ENCODE peak calls at places on chromosomes 3 and 15, in four cellular contexts. I, C, D and T are unnamed samples.

GRCh38 chr3:177724020-177724638 is 526.8 kb upstream of the TBL1XR1 start:
- DNase-seq in C (no peak), D (no peak), I (peak; percentile 64), T (no peak)

GRCh38 chr15:74337607-74338211 is 29.7 kb downstream of the CYP11A1 start:
- DNase-seq in I (no peak), C (no peak), D (no peak), T (no peak)

GRCh38 chr15:90463381-90463780 is 66.3 kb upstream of the CRTC3 start:
- DNase-seq in C (no peak), D (no peak), I (peak; percentile 95), T (peak; percentile 84)

GRCh38 chr3:139301183-139301582 is 42.6 kb upstream of the MRPS22 start:
- DNase-seq in D (no peak), C (no peak), I (peak; percentile 40), T (peak; percentile 47)

GRCh38 chr15:63502843-63503738 is 1.3 kb upstream of the USP3 start:
- DNase-seq in D (no peak), I (peak; percentile 98), C (peak; percentile 89), T (peak; percentile 98)

GRCh38 chr15:85022860-85023403 is 41.3 kb downstream of the PDE8A start:
- DNase-seq in D (no peak), C (no peak), I (no peak), T (no peak)

GRCh38 chr3:148992027-148992634 is 791 bp downstream of the GYG1 start:
- DNase-seq in C (peak; percentile 53), D (peak; percentile 29), I (peak; percentile 35), T (peak; percentile 32)

GRCh38 chr15:66739287-66739686 is 37.3 kb downstream of the SMAD6 start:
- DNase-seq in C (no peak), D (no peak), I (no peak), T (no peak)

GRCh38 chr3:17634964-17635363 is 107.5 kb downstream of the TBC1D5 start:
- DNase-seq in C (no peak), I (no peak), D (no peak), T (no peak)

GRCh38 chr3:88189361-88189810 is 39.6 kb downstream of the C3orf38 start:
- DNase-seq in I (no peak), C (peak; percentile 9), D (no peak), T (no peak)

GRCh38 chr15:57114070-57114469 is 195.6 kb downstream of the TCF12 start:
- DNase-seq in D (no peak), I (peak; percentile 63), C (no peak), T (peak; percentile 20)

GRCh38 chr3:135975536-135975935 is 10.0 kb downstream of the PPP2R3A start:
- DNase-seq in I (no peak), C (no peak), D (no peak), T (no peak)

GRCh38 chr3:14001136-14001535 is 121.3 kb upstream of the WNT7A start:
- DNase-seq in C (no peak), I (peak; percentile 1), D (no peak), T (no peak)

GRCh38 chr3:138673641-138674040 is 65.1 kb downstream of the FAIM start:
- DNase-seq in C (no peak), D (no peak), I (peak; percentile 64), T (peak; percentile 69)

GRCh38 chr3:134445631-134446030 is 40.2 kb downstream of the ANAPC13 start:
- DNase-seq in C (no peak), D (no peak), I (peak; percentile 94), T (peak; percentile 86)

GRCh38 chr15:60392601-60392985 is 5.2 kb downstream of the ANXA2 start:
- DNase-seq in C (peak; percentile 9), I (peak; percentile 81), D (no peak), T (peak; percentile 89)

GRCh38 chr15:38886315-38887163 is 321.9 kb upstream of the RASGRP1 start:
- DNase-seq in D (no peak), C (no peak), I (peak; percentile 94), T (peak; percentile 93)

GRCh38 chr3:58052373-58053273 is 44.4 kb downstream of the FLNB start:
- DNase-seq in I (peak; percentile 95), C (no peak), D (no peak), T (peak; percentile 97)

GRCh38 chr3:71583569-71584215 is at the start of gene FOXP1:
- DNase-seq in D (peak; percentile 57), I (peak; percentile 76), C (no peak), T (peak; percentile 63)

GRCh38 chr3:57890874-57891273 is 117.3 kb upstream of the FLNB start:
- DNase-seq in I (peak; percentile 33), D (no peak), C (no peak), T (no peak)

GRCh38 chr3:78066287-78066686 is 1026.4 kb downstream of the ROBO2 start:
- DNase-seq in D (no peak), I (no peak), C (no peak), T (no peak)

GRCh38 chr3:159785276-159785675 is 203.4 kb upstream of the IL12A start:
- DNase-seq in I (peak; percentile 53), D (no peak), C (no peak), T (peak; percentile 33)

GRCh38 chr15:66698318-66698961 is 3.6 kb upstream of the SMAD6 start:
- DNase-seq in C (no peak), I (peak; percentile 82), D (no peak), T (peak; percentile 60)

GRCh38 chr3:159711560-159712333 is 276.9 kb upstream of the IL12A start:
- DNase-seq in I (peak; percentile 96), C (no peak), D (no peak), T (peak; percentile 97)

GRCh38 chr15:86082619-86083377 is 3.1 kb downstream of the AGBL1 start:
- DNase-seq in C (no peak), I (no peak), D (no peak), T (no peak)

GRCh38 chr15:74136584-74137543 is 6.5 kb downstream of the ISLR2 start:
- DNase-seq in C (no peak), D (no peak), I (peak; percentile 71), T (no peak)

GRCh38 chr15:90955911-90956310 is 1.2 kb downstream of the RCCD1 start:
- DNase-seq in C (peak; percentile 46), I (no peak), D (no peak), T (no peak)

GRCh38 chr3:95218484-95218883 is 1155.6 kb downstream of the NSUN3 start:
- DNase-seq in C (no peak), D (no peak), I (no peak), T (no peak)
- TF ChIP-seq CTCF in C (no peak), D (no peak), I (no peak), T (no peak)

GRCh38 chr15:77568014-77568959 is 64.4 kb downstream of the LINGO1 start:
- DNase-seq in I (no peak), C (no peak), D (no peak), T (no peak)
- TF ChIP-seq CTCF in I (no peak), C (no peak), D (no peak), T (no peak)

GRCh38 chr3:120357807-120358206 is 8.7 kb upstream of the LRRC58 start:
- DNase-seq in C (no peak), I (no peak), D (no peak), T (no peak)
- TF ChIP-seq CTCF in C (peak; percentile 8), I (no peak), D (no peak), T (no peak)

DNA sequence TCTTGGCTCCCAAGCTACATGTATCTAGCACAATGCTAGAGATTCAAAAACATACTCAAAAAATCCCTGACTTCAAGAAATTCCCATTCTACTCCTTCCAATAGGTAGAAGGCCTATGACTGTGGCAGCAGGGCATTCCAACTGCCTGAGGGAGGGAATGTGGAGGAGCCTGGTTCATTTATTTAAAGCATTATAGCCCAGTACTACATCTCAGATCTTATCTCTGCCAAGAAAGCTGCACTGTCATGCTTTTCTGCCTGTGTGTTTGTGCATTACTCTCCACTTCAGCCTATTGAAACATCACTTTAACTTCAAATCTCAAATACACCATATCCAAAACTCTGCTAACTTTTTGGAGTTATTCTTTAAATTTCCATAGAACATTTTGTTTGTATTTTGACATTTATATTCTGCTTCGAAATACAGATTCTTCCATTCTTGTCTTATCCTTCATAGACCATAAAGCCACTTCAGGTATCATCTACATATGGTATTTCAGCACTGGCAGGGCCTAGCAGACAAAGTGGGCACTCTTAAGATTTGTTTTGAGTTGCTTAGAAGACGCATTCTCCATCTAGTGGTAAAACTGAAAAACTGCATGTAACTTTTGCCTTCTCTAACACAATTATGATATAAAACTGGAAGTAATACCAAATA is 59.1 kb upstream of the NEDD4 start:
- DNase-seq in D (no peak), C (peak; percentile 3), I (peak; percentile 73), T (peak; percentile 62)
- TF ChIP-seq CTCF in D (peak; percentile 84), C (peak; percentile 80), I (peak; percentile 77), T (peak; percentile 85)

DNA sequence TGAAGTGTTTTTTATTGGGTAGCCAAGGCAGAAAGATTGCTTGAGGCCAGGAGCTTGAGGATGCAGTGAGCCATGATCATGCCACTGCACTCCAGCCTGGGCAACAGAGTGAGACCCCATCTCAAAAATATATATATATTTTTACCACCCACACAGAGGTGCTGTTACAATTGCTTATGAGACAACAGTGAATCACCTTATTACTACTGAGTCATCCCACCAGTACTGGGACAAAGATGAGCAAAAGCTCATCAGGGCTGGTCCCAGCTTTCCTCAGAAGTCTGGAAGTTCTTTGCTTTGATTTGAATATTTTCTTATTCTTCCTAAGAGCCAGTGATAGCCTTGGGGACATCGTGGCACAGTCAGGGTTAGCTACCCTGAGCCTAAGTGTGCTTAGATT is 207.7 kb downstream of the SOX2 start:
- DNase-seq in I (no peak), C (no peak), D (no peak), T (peak; percentile 84)
- TF ChIP-seq CTCF in I (no peak), C (no peak), D (no peak), T (no peak)

GRCh38 chr3:62073038-62073437 is 300.3 kb downstream of the FEZF2 start:
- DNase-seq in I (no peak), D (no peak), C (no peak), T (no peak)
- TF ChIP-seq CTCF in I (no peak), D (no peak), C (no peak), T (no peak)

GRCh38 chr3:66488492-66488891 is 12.3 kb downstream of the LRIG1 start:
- DNase-seq in I (no peak), D (no peak), C (no peak), T (no peak)

GRCh38 chr3:66490984-66491383 is 9.8 kb downstream of the LRIG1 start:
- DNase-seq in C (no peak), D (no peak), I (no peak), T (peak; percentile 21)

GRCh38 chr3:66489115-66489514 is 11.7 kb downstream of the LRIG1 start:
- DNase-seq in D (no peak), C (no peak), I (no peak), T (no peak)

GRCh38 chr3:66490214-66490613 is 10.6 kb downstream of the LRIG1 start:
- DNase-seq in I (peak; percentile 55), D (no peak), C (no peak), T (peak; percentile 53)

GRCh38 chr3:66489577-66489976 is 11.2 kb downstream of the LRIG1 start:
- DNase-seq in D (no peak), I (no peak), C (no peak), T (no peak)
- TF ChIP-seq CTCF in D (no peak), I (no peak), C (no peak), T (no peak)